ENCODE peak calls at places on chromosomes 4 and X, in nine cellular contexts. One of them, this sample, is unnamed.

GRCh38 chrX:39309018-39309620 is 507.9 kb downstream of the MID1IP1 start:
- DNase-seq in lower lobe of right lung: no peak
- DNase-seq in neural progenitor cell: no peak
- DNase-seq in GM10248: peak; percentile 6
- DNase-seq in astrocyte of the spinal cord: peak; percentile 19
- DNase-seq in fibroblast of lung: peak; percentile 75
- DNase-seq in body of pancreas: no peak
- DNase-seq in WTC11: no peak
- DNase-seq in adrenal gland: peak; percentile 14
- DNase-seq in this sample: no peak

GRCh38 chr4:115944146-115944905 is 830.9 kb upstream of the NDST4 start:
- DNase-seq in adrenal gland: no peak
- DNase-seq in WTC11: no peak
- DNase-seq in fibroblast of lung: peak; percentile 15
- DNase-seq in GM10248: no peak
- DNase-seq in astrocyte of the spinal cord: no peak
- DNase-seq in lower lobe of right lung: no peak
- DNase-seq in body of pancreas: no peak
- DNase-seq in neural progenitor cell: no peak
- DNase-seq in this sample: no peak

GRCh38 chr4:110163327-110164070 is 34.9 kb downstream of the ELOVL6 start:
- DNase-seq in adrenal gland: peak; percentile 45
- DNase-seq in GM10248: no peak
- DNase-seq in body of pancreas: no peak
- DNase-seq in WTC11: no peak
- DNase-seq in astrocyte of the spinal cord: peak; percentile 72
- DNase-seq in neural progenitor cell: no peak
- DNase-seq in fibroblast of lung: peak; percentile 92
- DNase-seq in lower lobe of right lung: no peak
- DNase-seq in this sample: no peak

GRCh38 chr4:170047774-170048354 is 21.7 kb upstream of the MFAP3L start:
- DNase-seq in body of pancreas: peak; percentile 72
- DNase-seq in GM10248: peak; percentile 38
- DNase-seq in fibroblast of lung: peak; percentile 53
- DNase-seq in neural progenitor cell: peak; percentile 77
- DNase-seq in lower lobe of right lung: peak; percentile 52
- DNase-seq in WTC11: peak; percentile 52
- DNase-seq in astrocyte of the spinal cord: peak; percentile 81
- DNase-seq in adrenal gland: peak; percentile 25
- DNase-seq in this sample: peak; percentile 63

GRCh38 chrX:27966492-27966891 is 14.8 kb downstream of the DCAF8L1 start:
- DNase-seq in WTC11: no peak
- DNase-seq in GM10248: no peak
- DNase-seq in body of pancreas: no peak
- DNase-seq in neural progenitor cell: no peak
- DNase-seq in adrenal gland: no peak
- DNase-seq in fibroblast of lung: no peak
- DNase-seq in astrocyte of the spinal cord: no peak
- DNase-seq in lower lobe of right lung: no peak
- DNase-seq in this sample: no peak

GRCh38 chrX:115350696-115351408 is 61.3 kb downstream of the LUZP4 start:
- DNase-seq in WTC11: no peak
- DNase-seq in lower lobe of right lung: no peak
- DNase-seq in neural progenitor cell: no peak
- DNase-seq in adrenal gland: no peak
- DNase-seq in body of pancreas: no peak
- DNase-seq in fibroblast of lung: no peak
- DNase-seq in astrocyte of the spinal cord: no peak
- DNase-seq in GM10248: no peak
- DNase-seq in this sample: no peak

GRCh38 chrX:124256209-124256608 is 76.3 kb upstream of the TEX13D start:
- DNase-seq in WTC11: no peak
- DNase-seq in astrocyte of the spinal cord: peak; percentile 5
- DNase-seq in lower lobe of right lung: no peak
- DNase-seq in neural progenitor cell: no peak
- DNase-seq in fibroblast of lung: peak; percentile 74
- DNase-seq in adrenal gland: no peak
- DNase-seq in body of pancreas: no peak
- DNase-seq in GM10248: no peak
- DNase-seq in this sample: no peak

GRCh38 chr4:147899512-147899911 is 167.6 kb downstream of the ARHGAP10 start:
- DNase-seq in lower lobe of right lung: no peak
- DNase-seq in adrenal gland: no peak
- DNase-seq in astrocyte of the spinal cord: no peak
- DNase-seq in fibroblast of lung: peak; percentile 8
- DNase-seq in GM10248: no peak
- DNase-seq in neural progenitor cell: no peak
- DNase-seq in body of pancreas: no peak
- DNase-seq in WTC11: no peak
- DNase-seq in this sample: no peak

GRCh38 chr4:47287735-47288134 is 175.8 kb downstream of the COMMD8 start:
- DNase-seq in body of pancreas: no peak
- DNase-seq in lower lobe of right lung: no peak
- DNase-seq in fibroblast of lung: peak; percentile 91
- DNase-seq in adrenal gland: no peak
- DNase-seq in GM10248: peak; percentile 29
- DNase-seq in astrocyte of the spinal cord: peak; percentile 86
- DNase-seq in WTC11: no peak
- DNase-seq in neural progenitor cell: no peak
- DNase-seq in this sample: no peak

GRCh38 chrX:130741584-130741983 is 161.4 kb downstream of the ENOX2 start:
- DNase-seq in fibroblast of lung: no peak
- DNase-seq in body of pancreas: no peak
- DNase-seq in GM10248: no peak
- DNase-seq in neural progenitor cell: no peak
- DNase-seq in lower lobe of right lung: no peak
- DNase-seq in adrenal gland: no peak
- DNase-seq in astrocyte of the spinal cord: no peak
- DNase-seq in WTC11: no peak
- DNase-seq in this sample: no peak

GRCh38 chr4:104571341-104571740 is 76.6 kb upstream of the CXXC4 start:
- DNase-seq in GM10248: no peak
- DNase-seq in fibroblast of lung: peak; percentile 36
- DNase-seq in astrocyte of the spinal cord: peak; percentile 16
- DNase-seq in body of pancreas: no peak
- DNase-seq in neural progenitor cell: peak; percentile 35
- DNase-seq in lower lobe of right lung: no peak
- DNase-seq in adrenal gland: no peak
- DNase-seq in WTC11: peak; percentile 13
- DNase-seq in this sample: no peak

GRCh38 chr4:38132140-38132673 is 172.0 kb downstream of the PTTG2 start:
- DNase-seq in fibroblast of lung: peak; percentile 99
- DNase-seq in astrocyte of the spinal cord: peak; percentile 98
- DNase-seq in GM10248: peak; percentile 72
- DNase-seq in body of pancreas: peak; percentile 35
- DNase-seq in lower lobe of right lung: no peak
- DNase-seq in neural progenitor cell: peak; percentile 78
- DNase-seq in adrenal gland: peak; percentile 33
- DNase-seq in WTC11: no peak
- DNase-seq in this sample: peak; percentile 23

GRCh38 chr4:88526221-88526815 is 2.7 kb upstream of the PYURF start:
- DNase-seq in astrocyte of the spinal cord: no peak
- DNase-seq in adrenal gland: peak; percentile 22
- DNase-seq in lower lobe of right lung: no peak
- DNase-seq in GM10248: peak; percentile 20
- DNase-seq in body of pancreas: no peak
- DNase-seq in fibroblast of lung: peak; percentile 14
- DNase-seq in neural progenitor cell: no peak
- DNase-seq in WTC11: no peak
- DNase-seq in this sample: no peak

GRCh38 chr4:81457345-81457744 is 14.4 kb downstream of the RASGEF1B start:
- DNase-seq in astrocyte of the spinal cord: no peak
- DNase-seq in body of pancreas: no peak
- DNase-seq in fibroblast of lung: no peak
- DNase-seq in GM10248: no peak
- DNase-seq in neural progenitor cell: no peak
- DNase-seq in lower lobe of right lung: no peak
- DNase-seq in WTC11: no peak
- DNase-seq in adrenal gland: no peak
- DNase-seq in this sample: no peak

GRCh38 chrX:56572975-56573374 is 9.5 kb downstream of the UBQLN2 start:
- DNase-seq in lower lobe of right lung: no peak
- DNase-seq in WTC11: no peak
- DNase-seq in adrenal gland: peak; percentile 49
- DNase-seq in body of pancreas: no peak
- DNase-seq in fibroblast of lung: no peak
- DNase-seq in GM10248: no peak
- DNase-seq in astrocyte of the spinal cord: no peak
- DNase-seq in neural progenitor cell: no peak
- DNase-seq in this sample: no peak

GRCh38 chr4:118033148-118034060 is 882 bp upstream of the NDST3 start:
- DNase-seq in neural progenitor cell: peak; percentile 82
- DNase-seq in WTC11: peak; percentile 76
- DNase-seq in adrenal gland: no peak
- DNase-seq in fibroblast of lung: peak; percentile 62
- DNase-seq in lower lobe of right lung: peak; percentile 62
- DNase-seq in body of pancreas: peak; percentile 41
- DNase-seq in astrocyte of the spinal cord: peak; percentile 72
- DNase-seq in GM10248: no peak
- DNase-seq in this sample: peak; percentile 61
- TF ChIP-seq CTCF in neural progenitor cell: peak; percentile 20
- TF ChIP-seq CTCF in WTC11: no peak
- TF ChIP-seq CTCF in adrenal gland: no peak
- TF ChIP-seq CTCF in fibroblast of lung: no peak
- TF ChIP-seq CTCF in lower lobe of right lung: no peak
- TF ChIP-seq CTCF in body of pancreas: no peak
- TF ChIP-seq CTCF in astrocyte of the spinal cord: no peak
- TF ChIP-seq CTCF in GM10248: no peak
- TF ChIP-seq CTCF in this sample: no peak

DNA sequence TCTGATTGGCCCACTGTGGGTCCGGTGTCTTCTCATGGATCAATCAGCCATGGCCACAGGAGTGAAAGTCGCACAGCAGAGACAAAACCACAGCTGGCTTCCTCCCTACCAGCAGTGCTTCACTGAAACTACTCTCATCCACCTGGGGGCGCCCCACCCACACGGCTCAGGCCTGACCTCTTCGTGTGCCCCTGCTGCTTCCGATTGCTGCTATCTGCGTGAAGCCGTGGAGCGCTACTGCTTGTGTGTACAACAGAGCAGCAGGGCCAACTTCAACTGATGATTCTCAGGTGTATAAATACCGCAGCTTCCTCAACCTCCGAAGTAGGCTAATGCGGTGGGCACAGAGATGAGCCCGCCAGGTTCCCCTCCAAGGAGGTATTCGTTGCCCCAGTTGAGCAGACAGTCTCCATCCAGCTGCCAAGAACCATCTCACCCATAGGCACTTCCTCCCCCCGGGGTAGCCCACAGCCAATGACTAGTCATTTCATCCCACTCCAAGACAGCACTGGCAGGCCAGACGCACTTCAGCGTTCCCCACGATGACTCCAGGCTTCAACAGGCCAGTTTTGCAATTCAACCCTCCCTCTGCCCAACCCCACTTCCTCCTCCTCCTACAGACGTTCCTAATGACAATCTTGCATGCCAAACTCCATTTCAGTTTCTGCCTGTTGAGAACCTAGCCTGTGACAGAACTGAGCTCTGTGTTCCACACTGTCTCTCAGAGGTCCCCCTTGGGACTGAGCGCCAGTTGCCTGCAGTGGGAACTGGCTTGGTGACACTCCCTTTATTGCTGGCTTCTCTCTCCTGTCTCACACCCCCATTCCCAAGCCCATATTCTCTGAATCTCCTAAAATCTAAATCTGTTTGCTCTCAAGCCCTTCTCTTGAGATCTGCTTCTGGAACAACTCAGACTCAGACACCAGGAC is 41.3 kb upstream of the ATP6AP2 start:
- DNase-seq in WTC11: peak; percentile 69
- DNase-seq in body of pancreas: peak; percentile 11
- DNase-seq in astrocyte of the spinal cord: peak; percentile 16
- DNase-seq in neural progenitor cell: peak; percentile 44
- DNase-seq in lower lobe of right lung: peak; percentile 74
- DNase-seq in fibroblast of lung: peak; percentile 60
- DNase-seq in adrenal gland: peak; percentile 54
- DNase-seq in GM10248: peak; percentile 23
- DNase-seq in this sample: peak; percentile 25
- TF ChIP-seq CTCF in WTC11: no peak
- TF ChIP-seq CTCF in body of pancreas: no peak
- TF ChIP-seq CTCF in astrocyte of the spinal cord: peak; percentile 9
- TF ChIP-seq CTCF in neural progenitor cell: peak; percentile 49
- TF ChIP-seq CTCF in lower lobe of right lung: no peak
- TF ChIP-seq CTCF in fibroblast of lung: no peak
- TF ChIP-seq CTCF in adrenal gland: no peak
- TF ChIP-seq CTCF in GM10248: peak; percentile 33
- TF ChIP-seq CTCF in this sample: no peak

DNA sequence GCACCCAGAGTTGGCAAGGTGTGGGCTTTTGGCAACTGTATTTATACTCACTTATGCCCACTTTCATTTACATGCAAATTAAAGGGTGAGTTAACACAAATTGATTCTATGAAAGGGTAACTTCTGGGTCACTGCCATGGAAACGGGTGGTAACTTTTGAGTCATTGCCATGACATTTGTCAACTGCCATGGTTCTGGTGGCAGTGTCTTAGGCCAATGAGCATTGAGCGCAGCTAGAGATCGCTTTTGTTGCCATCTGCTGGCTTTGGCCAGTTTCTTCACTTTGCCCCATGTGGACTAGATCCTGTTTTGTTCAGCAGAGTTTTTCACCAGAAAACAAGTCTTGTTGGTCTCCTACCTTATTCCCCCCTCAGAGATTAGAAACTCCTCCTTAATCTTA is 170.8 kb upstream of the NUDT6 start:
- DNase-seq in lower lobe of right lung: no peak
- DNase-seq in neural progenitor cell: no peak
- DNase-seq in fibroblast of lung: no peak
- DNase-seq in body of pancreas: no peak
- DNase-seq in adrenal gland: no peak
- DNase-seq in astrocyte of the spinal cord: no peak
- DNase-seq in WTC11: no peak
- DNase-seq in GM10248: no peak
- DNase-seq in this sample: no peak
- TF ChIP-seq CTCF in lower lobe of right lung: no peak
- TF ChIP-seq CTCF in neural progenitor cell: no peak
- TF ChIP-seq CTCF in fibroblast of lung: no peak
- TF ChIP-seq CTCF in body of pancreas: no peak
- TF ChIP-seq CTCF in adrenal gland: no peak
- TF ChIP-seq CTCF in astrocyte of the spinal cord: no peak
- TF ChIP-seq CTCF in WTC11: no peak
- TF ChIP-seq CTCF in GM10248: no peak
- TF ChIP-seq CTCF in this sample: no peak

DNA sequence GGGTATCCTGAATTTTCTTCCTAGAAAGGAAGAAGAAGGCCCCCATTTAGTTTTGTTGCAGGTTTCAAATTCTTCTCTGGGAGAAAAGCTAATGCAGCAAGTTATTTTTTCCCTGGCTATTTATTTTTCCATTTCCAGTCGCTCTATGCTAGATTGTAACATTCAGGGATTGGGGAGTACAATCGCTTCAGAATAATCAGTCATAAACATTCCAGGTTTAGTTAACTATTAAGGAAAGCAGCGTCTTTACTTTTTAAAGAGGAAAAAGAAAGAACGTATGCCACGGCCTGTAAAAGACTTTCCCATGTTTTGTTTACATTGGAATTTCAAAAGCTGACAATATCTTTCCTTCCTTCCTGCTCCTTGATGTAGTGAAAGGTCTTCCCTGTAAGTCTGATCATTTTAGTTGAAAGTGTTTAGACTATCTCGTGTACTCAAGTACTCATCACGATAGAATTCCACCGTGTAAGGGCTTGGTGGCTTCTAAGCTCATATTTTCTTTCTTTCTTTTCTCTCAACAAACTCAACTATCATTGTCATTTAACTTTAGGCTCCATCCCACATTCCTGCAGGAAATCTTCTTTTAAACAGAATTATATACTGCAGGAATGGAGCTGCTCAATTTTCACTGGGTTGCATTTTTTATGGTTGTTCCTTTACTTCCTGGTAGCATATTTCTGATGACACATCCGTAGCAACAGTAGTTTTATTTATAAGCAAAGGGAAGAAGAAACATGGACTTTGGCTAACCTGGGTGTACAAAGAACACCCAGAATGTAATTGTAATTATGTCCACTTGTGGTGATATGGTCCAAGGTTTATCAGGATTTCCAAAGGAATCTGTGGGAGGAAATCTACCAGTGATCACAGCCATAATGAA is 213.1 kb upstream of the FAT1 start:
- DNase-seq in lower lobe of right lung: no peak
- DNase-seq in astrocyte of the spinal cord: peak; percentile 89
- DNase-seq in body of pancreas: no peak
- DNase-seq in neural progenitor cell: no peak
- DNase-seq in fibroblast of lung: peak; percentile 85
- DNase-seq in adrenal gland: no peak
- DNase-seq in WTC11: no peak
- DNase-seq in GM10248: no peak
- DNase-seq in this sample: no peak
- TF ChIP-seq CTCF in lower lobe of right lung: peak; percentile 19
- TF ChIP-seq CTCF in astrocyte of the spinal cord: peak; percentile 19
- TF ChIP-seq CTCF in body of pancreas: peak; percentile 68
- TF ChIP-seq CTCF in neural progenitor cell: no peak
- TF ChIP-seq CTCF in fibroblast of lung: peak; percentile 12
- TF ChIP-seq CTCF in adrenal gland: no peak
- TF ChIP-seq CTCF in WTC11: no peak
- TF ChIP-seq CTCF in GM10248: no peak
- TF ChIP-seq CTCF in this sample: no peak

This sample was measured in endothelial cell.